ENCODE peak calls at places on chromosomes 2 and 18, in ten cellular contexts. One of them, this sample, is unnamed.

GRCh38 chr18:55634545-55634944 is 46.6 kb upstream of the TCF4 start:
- DNase-seq in HFFc6: peak
- DNase-seq in stimulated activated CD8-positive, alpha-beta memory T cell treated with anti-CD3 and anti-CD28 coated beads, Interleukin-4, amount 100 ng/mL, for 24 hours: no peak
- DNase-seq in type B pancreatic cell: no peak
- DNase-seq in tibial artery: no peak
- DNase-seq in psoas muscle: no peak
- DNase-seq in mammary epithelial cell: peak
- DNase-seq in progenitor cell of endocrine pancreas: no peak
- DNase-seq in activated CD4-positive, CD25-positive, alpha-beta regulatory T cell: no peak
- DNase-seq in NCI-H526: no peak
- DNase-seq in this sample: peak

GRCh38 chr2:196263181-196263747 is 91.9 kb upstream of the STK17B start:
- DNase-seq in HFFc6: peak
- DNase-seq in stimulated activated CD8-positive, alpha-beta memory T cell treated with anti-CD3 and anti-CD28 coated beads, Interleukin-4, amount 100 ng/mL, for 24 hours: no peak
- DNase-seq in type B pancreatic cell: no peak
- DNase-seq in tibial artery: peak
- DNase-seq in psoas muscle: no peak
- DNase-seq in mammary epithelial cell: peak
- DNase-seq in progenitor cell of endocrine pancreas: no peak
- DNase-seq in activated CD4-positive, CD25-positive, alpha-beta regulatory T cell: peak
- DNase-seq in NCI-H526: peak
- DNase-seq in this sample: peak

GRCh38 chr2:231627384-231628156 is 34.9 kb downstream of the TEX44 start:
- DNase-seq in HFFc6: no peak
- DNase-seq in stimulated activated CD8-positive, alpha-beta memory T cell treated with anti-CD3 and anti-CD28 coated beads, Interleukin-4, amount 100 ng/mL, for 24 hours: no peak
- DNase-seq in type B pancreatic cell: no peak
- DNase-seq in tibial artery: no peak
- DNase-seq in psoas muscle: no peak
- DNase-seq in mammary epithelial cell: no peak
- DNase-seq in progenitor cell of endocrine pancreas: no peak
- DNase-seq in activated CD4-positive, CD25-positive, alpha-beta regulatory T cell: no peak
- DNase-seq in NCI-H526: no peak
- DNase-seq in this sample: no peak

GRCh38 chr2:85584857-85585780 is 888 bp downstream of the VAMP5 start:
- DNase-seq in HFFc6: peak
- DNase-seq in stimulated activated CD8-positive, alpha-beta memory T cell treated with anti-CD3 and anti-CD28 coated beads, Interleukin-4, amount 100 ng/mL, for 24 hours: no peak
- DNase-seq in type B pancreatic cell: no peak
- DNase-seq in tibial artery: no peak
- DNase-seq in psoas muscle: peak
- DNase-seq in mammary epithelial cell: peak
- DNase-seq in progenitor cell of endocrine pancreas: no peak
- DNase-seq in activated CD4-positive, CD25-positive, alpha-beta regulatory T cell: no peak
- DNase-seq in NCI-H526: no peak
- DNase-seq in this sample: peak

GRCh38 chr2:146147448-146148012 is 1627.6 kb upstream of the ZEB2 start:
- DNase-seq in HFFc6: no peak
- DNase-seq in stimulated activated CD8-positive, alpha-beta memory T cell treated with anti-CD3 and anti-CD28 coated beads, Interleukin-4, amount 100 ng/mL, for 24 hours: no peak
- DNase-seq in type B pancreatic cell: no peak
- DNase-seq in tibial artery: no peak
- DNase-seq in psoas muscle: no peak
- DNase-seq in mammary epithelial cell: no peak
- DNase-seq in progenitor cell of endocrine pancreas: no peak
- DNase-seq in activated CD4-positive, CD25-positive, alpha-beta regulatory T cell: no peak
- DNase-seq in NCI-H526: no peak
- DNase-seq in this sample: no peak

GRCh38 chr2:109217362-109218086 is 88.5 kb downstream of the SH3RF3 start:
- DNase-seq in HFFc6: peak
- DNase-seq in stimulated activated CD8-positive, alpha-beta memory T cell treated with anti-CD3 and anti-CD28 coated beads, Interleukin-4, amount 100 ng/mL, for 24 hours: no peak
- DNase-seq in type B pancreatic cell: peak
- DNase-seq in tibial artery: no peak
- DNase-seq in psoas muscle: no peak
- DNase-seq in mammary epithelial cell: peak
- DNase-seq in progenitor cell of endocrine pancreas: no peak
- DNase-seq in activated CD4-positive, CD25-positive, alpha-beta regulatory T cell: no peak
- DNase-seq in NCI-H526: no peak
- DNase-seq in this sample: no peak

GRCh38 chr2:46299365-46300263 is 2.4 kb downstream of the EPAS1 start:
- DNase-seq in HFFc6: peak
- DNase-seq in stimulated activated CD8-positive, alpha-beta memory T cell treated with anti-CD3 and anti-CD28 coated beads, Interleukin-4, amount 100 ng/mL, for 24 hours: no peak
- DNase-seq in type B pancreatic cell: no peak
- DNase-seq in tibial artery: peak
- DNase-seq in psoas muscle: peak
- DNase-seq in mammary epithelial cell: peak
- DNase-seq in progenitor cell of endocrine pancreas: no peak
- DNase-seq in activated CD4-positive, CD25-positive, alpha-beta regulatory T cell: no peak
- DNase-seq in NCI-H526: peak
- DNase-seq in this sample: no peak

GRCh38 chr2:184091456-184091855 is 506.9 kb upstream of the ZNF804A start:
- DNase-seq in HFFc6: no peak
- DNase-seq in stimulated activated CD8-positive, alpha-beta memory T cell treated with anti-CD3 and anti-CD28 coated beads, Interleukin-4, amount 100 ng/mL, for 24 hours: no peak
- DNase-seq in type B pancreatic cell: no peak
- DNase-seq in tibial artery: no peak
- DNase-seq in psoas muscle: no peak
- DNase-seq in mammary epithelial cell: no peak
- DNase-seq in progenitor cell of endocrine pancreas: no peak
- DNase-seq in activated CD4-positive, CD25-positive, alpha-beta regulatory T cell: no peak
- DNase-seq in NCI-H526: no peak
- DNase-seq in this sample: no peak

GRCh38 chr2:27973592-27973991 is 83.1 kb downstream of the BABAM2 start:
- DNase-seq in HFFc6: peak
- DNase-seq in stimulated activated CD8-positive, alpha-beta memory T cell treated with anti-CD3 and anti-CD28 coated beads, Interleukin-4, amount 100 ng/mL, for 24 hours: no peak
- DNase-seq in type B pancreatic cell: no peak
- DNase-seq in tibial artery: no peak
- DNase-seq in psoas muscle: no peak
- DNase-seq in mammary epithelial cell: no peak
- DNase-seq in progenitor cell of endocrine pancreas: no peak
- DNase-seq in activated CD4-positive, CD25-positive, alpha-beta regulatory T cell: no peak
- DNase-seq in NCI-H526: no peak
- DNase-seq in this sample: no peak

GRCh38 chr18:12401881-12402280 is 5.8 kb upstream of the PRELID3A start:
- DNase-seq in HFFc6: no peak
- DNase-seq in stimulated activated CD8-positive, alpha-beta memory T cell treated with anti-CD3 and anti-CD28 coated beads, Interleukin-4, amount 100 ng/mL, for 24 hours: no peak
- DNase-seq in type B pancreatic cell: no peak
- DNase-seq in tibial artery: no peak
- DNase-seq in psoas muscle: no peak
- DNase-seq in mammary epithelial cell: no peak
- DNase-seq in progenitor cell of endocrine pancreas: no peak
- DNase-seq in activated CD4-positive, CD25-positive, alpha-beta regulatory T cell: no peak
- DNase-seq in NCI-H526: no peak
- DNase-seq in this sample: no peak

GRCh38 chr2:72574886-72575285 is 250.9 kb downstream of the EXOC6B start:
- DNase-seq in HFFc6: no peak
- DNase-seq in stimulated activated CD8-positive, alpha-beta memory T cell treated with anti-CD3 and anti-CD28 coated beads, Interleukin-4, amount 100 ng/mL, for 24 hours: no peak
- DNase-seq in type B pancreatic cell: no peak
- DNase-seq in tibial artery: no peak
- DNase-seq in psoas muscle: no peak
- DNase-seq in mammary epithelial cell: no peak
- DNase-seq in progenitor cell of endocrine pancreas: no peak
- DNase-seq in activated CD4-positive, CD25-positive, alpha-beta regulatory T cell: no peak
- DNase-seq in NCI-H526: no peak
- DNase-seq in this sample: no peak

GRCh38 chr2:222470802-222471468 is 46.6 kb downstream of the SGPP2 start:
- DNase-seq in HFFc6: no peak
- DNase-seq in stimulated activated CD8-positive, alpha-beta memory T cell treated with anti-CD3 and anti-CD28 coated beads, Interleukin-4, amount 100 ng/mL, for 24 hours: no peak
- DNase-seq in type B pancreatic cell: no peak
- DNase-seq in tibial artery: no peak
- DNase-seq in psoas muscle: no peak
- DNase-seq in mammary epithelial cell: no peak
- DNase-seq in progenitor cell of endocrine pancreas: no peak
- DNase-seq in activated CD4-positive, CD25-positive, alpha-beta regulatory T cell: no peak
- DNase-seq in NCI-H526: no peak
- DNase-seq in this sample: no peak

GRCh38 chr2:220432645-220433044 is 805.2 kb downstream of the SLC4A3 start:
- DNase-seq in HFFc6: no peak
- DNase-seq in stimulated activated CD8-positive, alpha-beta memory T cell treated with anti-CD3 and anti-CD28 coated beads, Interleukin-4, amount 100 ng/mL, for 24 hours: no peak
- DNase-seq in type B pancreatic cell: no peak
- DNase-seq in tibial artery: no peak
- DNase-seq in psoas muscle: no peak
- DNase-seq in mammary epithelial cell: no peak
- DNase-seq in progenitor cell of endocrine pancreas: no peak
- DNase-seq in activated CD4-positive, CD25-positive, alpha-beta regulatory T cell: no peak
- DNase-seq in NCI-H526: no peak
- DNase-seq in this sample: no peak

GRCh38 chr2:8884812-8885211 is 47.4 kb upstream of the KIDINS220 start:
- DNase-seq in HFFc6: no peak
- DNase-seq in stimulated activated CD8-positive, alpha-beta memory T cell treated with anti-CD3 and anti-CD28 coated beads, Interleukin-4, amount 100 ng/mL, for 24 hours: no peak
- DNase-seq in type B pancreatic cell: no peak
- DNase-seq in tibial artery: no peak
- DNase-seq in psoas muscle: no peak
- DNase-seq in mammary epithelial cell: no peak
- DNase-seq in progenitor cell of endocrine pancreas: no peak
- DNase-seq in activated CD4-positive, CD25-positive, alpha-beta regulatory T cell: no peak
- DNase-seq in NCI-H526: peak
- DNase-seq in this sample: no peak

GRCh38 chr2:25131253-25131566 is 37.2 kb downstream of the POMC start:
- DNase-seq in HFFc6: no peak
- DNase-seq in stimulated activated CD8-positive, alpha-beta memory T cell treated with anti-CD3 and anti-CD28 coated beads, Interleukin-4, amount 100 ng/mL, for 24 hours: no peak
- DNase-seq in type B pancreatic cell: no peak
- DNase-seq in tibial artery: no peak
- DNase-seq in psoas muscle: no peak
- DNase-seq in mammary epithelial cell: no peak
- DNase-seq in progenitor cell of endocrine pancreas: no peak
- DNase-seq in activated CD4-positive, CD25-positive, alpha-beta regulatory T cell: no peak
- DNase-seq in NCI-H526: no peak
- DNase-seq in this sample: no peak

GRCh38 chr2:224190871-224191270 is 151.8 kb upstream of the SERPINE2 start:
- DNase-seq in HFFc6: peak
- DNase-seq in stimulated activated CD8-positive, alpha-beta memory T cell treated with anti-CD3 and anti-CD28 coated beads, Interleukin-4, amount 100 ng/mL, for 24 hours: no peak
- DNase-seq in type B pancreatic cell: no peak
- DNase-seq in tibial artery: no peak
- DNase-seq in psoas muscle: no peak
- DNase-seq in mammary epithelial cell: no peak
- DNase-seq in progenitor cell of endocrine pancreas: no peak
- DNase-seq in activated CD4-positive, CD25-positive, alpha-beta regulatory T cell: no peak
- DNase-seq in NCI-H526: no peak
- DNase-seq in this sample: no peak

GRCh38 chr2:112876971-112877361 is 34.0 kb upstream of the IL37 start:
- DNase-seq in HFFc6: no peak
- DNase-seq in stimulated activated CD8-positive, alpha-beta memory T cell treated with anti-CD3 and anti-CD28 coated beads, Interleukin-4, amount 100 ng/mL, for 24 hours: no peak
- DNase-seq in type B pancreatic cell: no peak
- DNase-seq in tibial artery: no peak
- DNase-seq in psoas muscle: no peak
- DNase-seq in mammary epithelial cell: no peak
- DNase-seq in progenitor cell of endocrine pancreas: no peak
- DNase-seq in activated CD4-positive, CD25-positive, alpha-beta regulatory T cell: no peak
- DNase-seq in NCI-H526: no peak
- DNase-seq in this sample: no peak

GRCh38 chr2:240255811-240256703 is 115.6 kb upstream of the OTOS start:
- DNase-seq in HFFc6: no peak
- DNase-seq in stimulated activated CD8-positive, alpha-beta memory T cell treated with anti-CD3 and anti-CD28 coated beads, Interleukin-4, amount 100 ng/mL, for 24 hours: no peak
- DNase-seq in type B pancreatic cell: no peak
- DNase-seq in tibial artery: no peak
- DNase-seq in psoas muscle: peak
- DNase-seq in mammary epithelial cell: peak
- DNase-seq in progenitor cell of endocrine pancreas: peak
- DNase-seq in activated CD4-positive, CD25-positive, alpha-beta regulatory T cell: no peak
- DNase-seq in NCI-H526: no peak
- DNase-seq in this sample: no peak

GRCh38 chr2:205924676-205925075 is 161.3 kb downstream of the INO80D start:
- DNase-seq in HFFc6: no peak
- DNase-seq in stimulated activated CD8-positive, alpha-beta memory T cell treated with anti-CD3 and anti-CD28 coated beads, Interleukin-4, amount 100 ng/mL, for 24 hours: no peak
- DNase-seq in type B pancreatic cell: no peak
- DNase-seq in tibial artery: no peak
- DNase-seq in psoas muscle: no peak
- DNase-seq in mammary epithelial cell: no peak
- DNase-seq in progenitor cell of endocrine pancreas: no peak
- DNase-seq in activated CD4-positive, CD25-positive, alpha-beta regulatory T cell: no peak
- DNase-seq in NCI-H526: no peak
- DNase-seq in this sample: no peak

GRCh38 chr2:74099835-74100234 is 47.9 kb downstream of the BOLA3 start:
- DNase-seq in HFFc6: no peak
- DNase-seq in stimulated activated CD8-positive, alpha-beta memory T cell treated with anti-CD3 and anti-CD28 coated beads, Interleukin-4, amount 100 ng/mL, for 24 hours: no peak
- DNase-seq in type B pancreatic cell: peak
- DNase-seq in tibial artery: no peak
- DNase-seq in psoas muscle: no peak
- DNase-seq in mammary epithelial cell: no peak
- DNase-seq in progenitor cell of endocrine pancreas: no peak
- DNase-seq in activated CD4-positive, CD25-positive, alpha-beta regulatory T cell: no peak
- DNase-seq in NCI-H526: no peak
- DNase-seq in this sample: no peak

GRCh38 chr2:28419003-28419704 is 26.5 kb downstream of the FOSL2 start:
- DNase-seq in HFFc6: no peak
- DNase-seq in stimulated activated CD8-positive, alpha-beta memory T cell treated with anti-CD3 and anti-CD28 coated beads, Interleukin-4, amount 100 ng/mL, for 24 hours: no peak
- DNase-seq in type B pancreatic cell: no peak
- DNase-seq in tibial artery: no peak
- DNase-seq in psoas muscle: no peak
- DNase-seq in mammary epithelial cell: no peak
- DNase-seq in progenitor cell of endocrine pancreas: no peak
- DNase-seq in activated CD4-positive, CD25-positive, alpha-beta regulatory T cell: no peak
- DNase-seq in NCI-H526: no peak
- DNase-seq in this sample: no peak

GRCh38 chr2:121524650-121525425 is 5.8 kb upstream of the RNU4ATAC start:
- DNase-seq in HFFc6: no peak
- DNase-seq in stimulated activated CD8-positive, alpha-beta memory T cell treated with anti-CD3 and anti-CD28 coated beads, Interleukin-4, amount 100 ng/mL, for 24 hours: no peak
- DNase-seq in type B pancreatic cell: no peak
- DNase-seq in tibial artery: no peak
- DNase-seq in psoas muscle: no peak
- DNase-seq in mammary epithelial cell: peak
- DNase-seq in progenitor cell of endocrine pancreas: no peak
- DNase-seq in activated CD4-positive, CD25-positive, alpha-beta regulatory T cell: no peak
- DNase-seq in NCI-H526: no peak
- DNase-seq in this sample: no peak

GRCh38 chr18:2657043-2657512 is 1.6 kb downstream of the SMCHD1 start:
- DNase-seq in HFFc6: no peak
- DNase-seq in stimulated activated CD8-positive, alpha-beta memory T cell treated with anti-CD3 and anti-CD28 coated beads, Interleukin-4, amount 100 ng/mL, for 24 hours: no peak
- DNase-seq in type B pancreatic cell: no peak
- DNase-seq in tibial artery: no peak
- DNase-seq in psoas muscle: no peak
- DNase-seq in mammary epithelial cell: peak
- DNase-seq in progenitor cell of endocrine pancreas: no peak
- DNase-seq in activated CD4-positive, CD25-positive, alpha-beta regulatory T cell: no peak
- DNase-seq in NCI-H526: no peak
- DNase-seq in this sample: peak

GRCh38 chr18:2627821-2628276 is 27.7 kb upstream of the SMCHD1 start:
- DNase-seq in HFFc6: peak
- DNase-seq in stimulated activated CD8-positive, alpha-beta memory T cell treated with anti-CD3 and anti-CD28 coated beads, Interleukin-4, amount 100 ng/mL, for 24 hours: no peak
- DNase-seq in type B pancreatic cell: no peak
- DNase-seq in tibial artery: no peak
- DNase-seq in psoas muscle: no peak
- DNase-seq in mammary epithelial cell: peak
- DNase-seq in progenitor cell of endocrine pancreas: no peak
- DNase-seq in activated CD4-positive, CD25-positive, alpha-beta regulatory T cell: no peak
- DNase-seq in NCI-H526: no peak
- DNase-seq in this sample: no peak

GRCh38 chr18:3604260-3604625 is 154.3 kb downstream of the TGIF1 start:
- DNase-seq in HFFc6: no peak
- DNase-seq in stimulated activated CD8-positive, alpha-beta memory T cell treated with anti-CD3 and anti-CD28 coated beads, Interleukin-4, amount 100 ng/mL, for 24 hours: no peak
- DNase-seq in type B pancreatic cell: no peak
- DNase-seq in tibial artery: no peak
- DNase-seq in psoas muscle: no peak
- DNase-seq in mammary epithelial cell: no peak
- DNase-seq in progenitor cell of endocrine pancreas: no peak
- DNase-seq in activated CD4-positive, CD25-positive, alpha-beta regulatory T cell: no peak
- DNase-seq in NCI-H526: no peak
- DNase-seq in this sample: no peak

GRCh38 chr2:33081691-33082090 is 134.9 kb downstream of the LTBP1 start:
- DNase-seq in HFFc6: no peak
- DNase-seq in stimulated activated CD8-positive, alpha-beta memory T cell treated with anti-CD3 and anti-CD28 coated beads, Interleukin-4, amount 100 ng/mL, for 24 hours: no peak
- DNase-seq in type B pancreatic cell: no peak
- DNase-seq in tibial artery: no peak
- DNase-seq in psoas muscle: no peak
- DNase-seq in mammary epithelial cell: no peak
- DNase-seq in progenitor cell of endocrine pancreas: no peak
- DNase-seq in activated CD4-positive, CD25-positive, alpha-beta regulatory T cell: no peak
- DNase-seq in NCI-H526: no peak
- DNase-seq in this sample: no peak

GRCh38 chr18:2104620-2105462 is 466.5 kb downstream of the METTL4 start:
- DNase-seq in HFFc6: peak
- DNase-seq in stimulated activated CD8-positive, alpha-beta memory T cell treated with anti-CD3 and anti-CD28 coated beads, Interleukin-4, amount 100 ng/mL, for 24 hours: peak
- DNase-seq in type B pancreatic cell: no peak
- DNase-seq in tibial artery: no peak
- DNase-seq in psoas muscle: peak
- DNase-seq in mammary epithelial cell: peak
- DNase-seq in progenitor cell of endocrine pancreas: no peak
- DNase-seq in activated CD4-positive, CD25-positive, alpha-beta regulatory T cell: no peak
- DNase-seq in NCI-H526: peak
- DNase-seq in this sample: peak

GRCh38 chr2:29114841-29115609 is at the start of gene CLIP4:
- DNase-seq in HFFc6: peak
- DNase-seq in stimulated activated CD8-positive, alpha-beta memory T cell treated with anti-CD3 and anti-CD28 coated beads, Interleukin-4, amount 100 ng/mL, for 24 hours: peak
- DNase-seq in type B pancreatic cell: peak
- DNase-seq in tibial artery: peak
- DNase-seq in psoas muscle: peak
- DNase-seq in mammary epithelial cell: peak
- DNase-seq in progenitor cell of endocrine pancreas: peak
- DNase-seq in activated CD4-positive, CD25-positive, alpha-beta regulatory T cell: peak
- DNase-seq in NCI-H526: peak
- DNase-seq in this sample: peak